ENCODE peak calls at places on chromosomes 16 and 17, in seven cellular contexts. U, V, R, W, C, Y and N are unnamed samples. For H3K9me3, the result is how much of the 10 kb centered on the place peaks cover.

GRCh38 chr17:79005063-79005861 is 4.3 kb downstream of the CANT1 start:
- DNase-seq in U (no peak), V (no peak), R (peak), W (peak), C (no peak), Y (no peak), N (peak)

GRCh38 chr17:15453246-15453645 is 14.2 kb downstream of the CDRT4 start:
- DNase-seq in U (no peak), V (no peak), R (no peak), W (no peak), C (no peak), Y (no peak), N (no peak)

GRCh38 chr17:81859906-81860755 is at the start of gene P4HB:
- DNase-seq in U (no peak), V (peak), R (no peak), W (no peak), C (peak), Y (no peak), N (no peak)

GRCh38 chr16:1543085-1543896 is 9.8 kb downstream of the TMEM204 start:
- DNase-seq in U (peak), V (peak), R (peak), W (peak), C (peak), Y (no peak), N (no peak)

GRCh38 chr17:38672788-38673713 is 1.7 kb downstream of the EPOP start:
- DNase-seq in U (no peak), V (no peak), R (no peak), W (no peak), C (no peak), Y (no peak), N (no peak)

GRCh38 chr16:14042706-14043105 is 28.4 kb upstream of the MRTFB start:
- DNase-seq in U (no peak), V (peak), R (no peak), W (no peak), C (no peak), Y (no peak), N (no peak)

GRCh38 chr16:27999687-28000086 is 63.8 kb downstream of the GSG1L start:
- DNase-seq in U (no peak), V (no peak), R (no peak), W (peak), C (no peak), Y (no peak), N (no peak)

GRCh38 chr16:21083729-21084268 is 66.8 kb downstream of the DNAH3 start:
- DNase-seq in U (peak), V (peak), R (peak), W (peak), C (peak), Y (peak), N (no peak)

GRCh38 chr16:5412721-5413120 is 315.1 kb upstream of the EEF2KMT start:
- DNase-seq in U (no peak), V (no peak), R (peak), W (no peak), C (no peak), Y (no peak), N (no peak)

GRCh38 chr16:58195771-58196170 is 2.1 kb downstream of the CSNK2A2 start:
- DNase-seq in U (no peak), V (no peak), R (no peak), W (no peak), C (no peak), Y (no peak), N (no peak)

GRCh38 chr16:79006206-79006605 is 594.3 kb downstream of the MAF start:
- DNase-seq in U (no peak), V (no peak), R (no peak), W (no peak), C (no peak), Y (no peak), N (no peak)
- H3K9me3 ChIP-seq in U (under half), V (under half), R (under half), W (under half), C (under half), Y (under half), N (under half)

GRCh38 chr16:35750701-35751104 is 2291.3 kb downstream of the TP53TG3F start:
- DNase-seq in U (no peak), V (no peak), R (no peak), W (no peak), C (peak), Y (no peak), N (no peak)
- H3K9me3 ChIP-seq in U (under half), V (under half), R (under half), W (under half), C (under half), Y (under half), N (under half)

GRCh38 chr17:35297666-35298065 is 54.8 kb downstream of the SLFN5 start:
- DNase-seq in U (no peak), V (no peak), R (no peak), W (no peak), C (no peak), Y (no peak), N (no peak)
- H3K9me3 ChIP-seq in U (under half), V (under half), R (under half), W (under half), C (under half), Y (under half), N (under half)

DNA sequence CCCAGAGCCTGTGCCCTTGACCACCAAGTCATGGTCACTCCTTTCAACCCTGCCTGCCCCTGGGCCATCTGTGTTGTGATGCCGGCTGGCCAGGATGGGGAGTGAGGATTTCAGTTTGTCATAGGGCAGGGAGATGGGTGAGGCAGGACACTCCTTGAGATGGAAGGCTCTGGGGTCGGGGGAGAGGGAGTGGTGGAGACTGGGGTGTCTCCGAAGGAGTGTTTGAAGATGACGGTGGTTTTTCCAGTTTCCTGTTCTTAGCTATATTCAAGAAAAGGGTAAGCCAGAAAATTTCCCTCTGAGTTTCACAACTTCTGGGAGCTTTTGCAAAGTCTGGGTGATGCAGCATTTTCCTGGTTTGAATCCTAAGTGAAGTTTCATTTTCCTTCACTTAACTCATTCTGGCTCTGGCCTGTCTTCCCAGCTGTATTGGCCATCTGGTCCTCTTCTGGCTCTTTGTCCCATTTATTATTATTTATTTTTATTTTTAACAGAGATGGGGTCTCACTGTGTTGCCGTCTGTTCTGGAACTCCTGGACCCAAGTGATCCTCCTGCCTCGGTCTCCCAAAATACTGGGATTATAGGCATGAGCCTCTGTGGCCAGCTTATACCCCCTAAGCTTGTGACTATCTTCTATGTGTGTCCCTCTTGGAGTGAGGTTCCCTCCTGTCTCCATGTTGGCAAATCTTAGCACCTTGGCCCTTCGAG is 27.7 kb downstream of the ABCC1 start:
- DNase-seq in U (no peak), V (no peak), R (no peak), W (no peak), C (peak), Y (no peak), N (no peak)
- H3K9me3 ChIP-seq in U (under half), V (under half), R (under half), W (under half), C (under half), Y (under half), N (under half)

GRCh38 chr16:71449020-71449419 is 7.2 kb upstream of the TLE7 start:
- DNase-seq in U (no peak), V (no peak), R (no peak), W (no peak), C (no peak), Y (no peak), N (no peak)
- H3K9me3 ChIP-seq in U (half or more), V (half or more), R (under half), W (under half), C (half or more), Y (under half), N (under half)